ENCODE peak calls at places on chromosomes 12 and 14, in four cellular contexts. I is GM23248, Y is HCT116, O is PC-3. X is an unnamed sample.

GRCh38 chr12:112133418-112133817 is 8.1 kb downstream of the TRAFD1 start:
- DNase-seq in O (no peak), Y (no peak), I (no peak), X (no peak)

GRCh38 chr14:29475641-29476040 is 452.0 kb downstream of the PRKD1 start:
- DNase-seq in I (peak), Y (no peak), O (peak), X (no peak)

GRCh38 chr12:122116707-122117535 is 38.4 kb downstream of the MLXIP start:
- DNase-seq in I (no peak), O (no peak), Y (no peak), X (no peak)

GRCh38 chr12:30088259-30088995 is 304.7 kb upstream of the TMTC1 start:
- DNase-seq in I (no peak), Y (no peak), O (peak), X (no peak)

GRCh38 chr12:86376052-86376451 is 119.9 kb upstream of the MGAT4C start:
- DNase-seq in Y (peak), O (no peak), I (no peak), X (no peak)

GRCh38 chr12:26027401-26027800 is 68.9 kb downstream of the RASSF8 start:
- DNase-seq in Y (no peak), O (peak), I (no peak), X (no peak)

GRCh38 chr12:80939231-80939950 is 1.7 kb upstream of the LIN7A start:
- DNase-seq in O (no peak), I (no peak), Y (no peak), X (no peak)

GRCh38 chr12:72612171-72612570 is 340.0 kb downstream of the TRHDE start:
- DNase-seq in Y (no peak), I (no peak), O (no peak), X (no peak)

GRCh38 chr12:97275261-97276197 is 187.1 kb upstream of the RMST start:
- DNase-seq in O (no peak), I (no peak), Y (no peak), X (no peak)

GRCh38 chr12:39736406-39736805 is 116.8 kb upstream of the ABCD2 start:
- DNase-seq in Y (no peak), O (no peak), I (no peak), X (no peak)

GRCh38 chr14:70971588-70971987 is 64.3 kb downstream of the PCNX1 start:
- DNase-seq in Y (no peak), O (no peak), I (no peak), X (no peak)

GRCh38 chr14:72892103-72892878 is 1.6 kb downstream of the DPF3 start:
- DNase-seq in O (peak), I (peak), Y (no peak), X (peak)

GRCh38 chr12:85253823-85254222 is 26.2 kb upstream of the ALX1 start:
- DNase-seq in O (peak), Y (no peak), I (peak), X (no peak)

GRCh38 chr12:47782372-47782770 is 9.3 kb downstream of the SLC48A1 start:
- DNase-seq in O (no peak), I (no peak), Y (no peak), X (no peak)

GRCh38 chr14:75885829-75886228 is 96.0 kb downstream of the TGFB3 start:
- DNase-seq in I (peak), O (no peak), Y (no peak), X (peak)

GRCh38 chr14:34843011-34843554 is 32.1 kb downstream of the BAZ1A start:
- DNase-seq in Y (no peak), O (peak), I (peak), X (peak)

GRCh38 chr14:77097006-77097688 is 911 bp upstream of the CIPC start:
- DNase-seq in O (peak), Y (no peak), I (no peak), X (peak)

GRCh38 chr12:18146375-18146774 is 56.4 kb upstream of the RERGL start:
- DNase-seq in I (peak), O (peak), Y (no peak), X (no peak)

GRCh38 chr12:79373896-79374499 is 316.8 kb downstream of the PAWR start:
- DNase-seq in I (peak), Y (no peak), O (peak), X (no peak)

GRCh38 chr12:79689477-79690155 is 1.1 kb downstream of the PAWR start:
- DNase-seq in I (peak), O (peak), Y (no peak), X (no peak)

GRCh38 chr12:109719123-109720022 is 5.7 kb downstream of the FAM222A start:
- DNase-seq in Y (no peak), O (peak), I (no peak), X (no peak)

GRCh38 chr12:114306646-114307045 is 99.3 kb downstream of the TBX5 start:
- DNase-seq in Y (no peak), O (no peak), I (peak), X (peak)

GRCh38 chr14:98163285-98163741 is 1108.7 kb downstream of the BCL11B start:
- DNase-seq in Y (no peak), O (no peak), I (no peak), X (no peak)

GRCh38 chr12:91877022-91877421 is 268.6 kb downstream of the BTG1 start:
- DNase-seq in I (peak), Y (no peak), O (no peak), X (peak)

GRCh38 chr14:27148143-27148542 is 550.3 kb upstream of the NOVA1 start:
- DNase-seq in Y (no peak), I (no peak), O (no peak), X (no peak)

GRCh38 chr12:81759215-81759991 is at the start of gene PPFIA2:
- DNase-seq in Y (no peak), I (peak), O (no peak), X (peak)

GRCh38 chr14:21025374-21026151 is 702 bp upstream of the NDRG2 start:
- DNase-seq in Y (no peak), I (no peak), O (no peak), X (no peak)

GRCh38 chr14:32507029-32507984 is 178.2 kb downstream of the AKAP6 start:
- DNase-seq in I (peak), O (peak), Y (peak), X (peak)

GRCh38 chr12:34597548-34598351 is 575.5 kb downstream of the ALG10 start:
- DNase-seq in O (no peak), I (no peak), Y (no peak), X (no peak)

GRCh38 chr14:26808407-26808806 is 210.6 kb upstream of the NOVA1 start:
- DNase-seq in I (peak), O (peak), Y (no peak), X (peak)

GRCh38 chr12:106171117-106171750 is 32.5 kb upstream of the NUAK1 start:
- DNase-seq in Y (no peak), O (no peak), I (no peak), X (no peak)

GRCh38 chr12:119627019-119627643 is 33.6 kb downstream of the TMEM233 start:
- DNase-seq in I (no peak), O (no peak), Y (no peak), X (no peak)

GRCh38 chr12:119624971-119625370 is 31.4 kb downstream of the TMEM233 start:
- DNase-seq in Y (no peak), I (no peak), O (no peak), X (peak)

GRCh38 chr12:119620490-119620889 is 26.9 kb downstream of the TMEM233 start:
- DNase-seq in Y (no peak), O (no peak), I (no peak), X (no peak)

GRCh38 chr12:119627686-119628085 is 34.1 kb downstream of the TMEM233 start:
- DNase-seq in I (no peak), Y (no peak), O (no peak), X (no peak)

DNA sequence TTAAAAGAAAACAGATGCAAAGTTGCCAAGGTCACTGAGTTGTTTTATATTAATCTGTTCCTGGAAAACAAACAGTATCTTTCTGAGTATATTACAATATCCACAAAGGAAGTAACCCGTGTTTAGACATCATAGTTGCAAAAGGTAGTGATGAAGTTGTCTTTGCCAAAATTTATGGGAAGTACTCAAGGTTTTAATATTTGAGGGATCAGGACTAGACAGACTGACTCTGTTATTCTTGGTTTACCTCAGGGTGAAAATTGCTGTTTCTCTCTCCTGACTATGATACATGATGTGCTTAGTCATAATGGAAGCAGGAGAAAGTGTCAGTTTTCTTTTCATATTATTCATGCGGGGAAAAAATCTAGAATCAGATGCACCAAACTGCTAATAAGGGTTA is 28.3 kb downstream of the TMEM233 start:
- DNase-seq in I (peak), O (no peak), Y (no peak), X (peak)
- H3K4me2 ChIP-seq in I (no peak), O (no peak), Y (no peak), X (no peak)

DNA sequence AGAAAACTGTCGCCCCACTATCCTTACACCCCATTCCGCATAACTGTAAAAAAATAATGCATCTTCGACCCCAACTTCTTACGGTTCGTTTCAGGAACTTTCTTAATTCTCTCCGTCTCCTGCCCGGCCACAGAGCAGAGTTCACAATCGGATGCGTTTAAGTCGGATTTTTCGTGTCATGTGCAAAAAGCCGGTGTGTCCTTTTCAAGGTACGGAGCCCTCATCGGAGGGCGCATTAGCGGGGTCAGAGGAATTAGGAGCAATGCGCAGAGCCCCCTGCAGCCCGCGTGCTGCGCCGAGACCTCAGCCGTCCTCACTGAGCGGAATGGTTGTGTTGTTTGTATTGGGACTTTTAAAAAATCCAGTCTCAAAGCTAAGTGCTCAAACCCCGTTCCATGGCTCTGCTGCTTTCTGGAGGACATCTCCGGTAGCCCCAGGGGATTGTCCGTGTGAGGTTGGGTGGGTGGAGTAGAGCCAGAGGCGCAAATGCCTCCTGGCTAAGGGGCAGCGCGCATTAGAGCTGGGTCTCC is 3.8 kb upstream of the GSC start:
- DNase-seq in I (no peak), Y (no peak), O (no peak), X (no peak)
- TF ChIP-seq EZH2 in I (peak), Y (no peak), O (no peak), X (peak)

GRCh38 chr12:49945394-49946080 is 5.0 kb upstream of the AQP2 start:
- DNase-seq in I (peak), Y (peak), O (peak), X (peak)
- H3K4me3 ChIP-seq in I (peak), Y (no peak), O (no peak), X (peak)

GRCh38 chr12:131910302-131911110 is 16.1 kb downstream of the ULK1 start:
- DNase-seq in I (no peak), Y (no peak), O (peak), X (no peak)
- H3K4me2 ChIP-seq in I (no peak), Y (no peak), O (no peak), X (no peak)

DNA sequence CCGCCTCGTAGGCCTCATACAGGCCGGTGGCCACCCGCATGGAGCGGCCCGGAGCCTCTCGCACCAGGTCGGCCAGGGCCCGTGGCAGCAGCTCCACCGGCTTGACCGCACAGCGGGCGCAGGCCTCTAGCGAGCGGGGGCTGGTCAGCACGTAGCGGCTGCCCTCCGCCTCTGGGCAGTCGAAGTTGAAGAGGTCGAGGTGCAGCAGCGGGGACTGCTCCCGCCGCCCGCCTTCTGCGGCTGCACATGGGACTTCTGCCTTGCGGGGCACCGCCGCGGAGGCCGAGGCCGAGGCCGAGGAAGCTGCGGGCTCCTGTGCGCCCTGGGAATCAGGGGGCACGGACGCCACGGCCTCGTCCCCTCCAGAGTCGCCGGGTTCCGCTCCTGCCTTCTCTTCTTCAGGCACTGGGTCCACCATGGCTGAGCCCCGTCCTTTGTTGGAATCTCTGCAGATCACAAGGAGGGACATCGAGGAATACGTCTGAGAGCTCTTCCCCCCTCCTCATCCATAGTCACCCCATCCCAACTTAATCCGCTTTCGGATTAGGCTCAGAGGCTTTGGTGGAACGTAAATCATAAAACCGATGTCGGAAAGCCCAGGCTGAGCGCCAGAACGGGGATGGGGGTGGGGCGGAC is 1.3 kb downstream of the CCDC177 start:
- DNase-seq in O (no peak), I (peak), Y (no peak), X (no peak)
- TF ChIP-seq EZH2 in O (no peak), I (peak), Y (no peak), X (no peak)

GRCh38 chr12:23525450-23526072 is 423.9 kb downstream of the SOX5 start:
- DNase-seq in I (no peak), O (peak), Y (no peak), X (peak)
- H3K4me3 ChIP-seq in I (no peak), O (no peak), Y (no peak), X (no peak)

DNA sequence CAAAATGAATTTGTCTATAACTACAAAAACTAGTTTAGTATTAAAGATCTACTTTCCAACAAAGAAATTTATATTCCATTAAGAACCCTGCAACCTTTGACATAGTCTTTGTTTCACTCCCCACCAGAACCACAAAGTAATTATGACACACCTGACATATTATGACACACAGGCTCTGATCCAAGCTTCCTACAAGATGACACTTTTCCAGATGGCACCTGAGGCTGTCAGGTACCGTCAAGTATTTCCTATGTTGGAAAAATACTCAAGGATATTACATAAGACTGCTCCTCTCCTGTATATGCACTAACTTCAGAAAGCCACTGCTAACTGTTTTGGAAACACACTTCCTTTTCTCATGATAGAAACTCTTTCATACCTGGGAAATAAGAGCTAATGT is 38.9 kb downstream of the STXBP6 start:
- DNase-seq in O (no peak), I (no peak), Y (no peak), X (no peak)
- H3K4me2 ChIP-seq in O (no peak), I (no peak), Y (no peak), X (no peak)

GRCh38 chr12:69738351-69739286 is at the start of gene RAB3IP:
- DNase-seq in O (peak), I (peak), Y (peak), X (peak)
- TF ChIP-seq EZH2 in O (no peak), I (no peak), Y (no peak), X (no peak)

DNA sequence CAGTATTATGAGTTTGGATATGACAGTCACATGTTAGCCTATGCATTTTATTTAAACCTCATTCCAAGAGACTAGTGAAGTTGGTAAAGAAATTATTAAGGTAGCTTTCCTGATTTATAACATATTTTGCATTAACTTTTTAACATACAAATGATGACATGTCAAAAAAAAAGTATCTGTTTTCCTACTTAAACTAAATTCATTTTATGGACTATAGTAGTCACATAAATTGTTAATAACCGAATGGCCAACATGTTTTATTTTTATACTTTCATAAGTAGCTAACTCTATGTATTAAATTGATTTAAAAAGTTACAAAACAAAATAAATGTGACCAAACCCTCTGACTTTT is 14.7 kb downstream of the TAOK3 start:
- DNase-seq in I (no peak), Y (no peak), O (no peak), X (no peak)
- H3K4me3 ChIP-seq in I (peak), Y (no peak), O (no peak), X (no peak)

GRCh38 chr12:2682301-2683282 is 112.2 kb upstream of the FKBP4 start:
- DNase-seq in O (peak), Y (peak), I (peak), X (peak)

GRCh38 chr12:2686280-2686646 is 108.5 kb upstream of the FKBP4 start:
- DNase-seq in O (no peak), I (no peak), Y (no peak), X (no peak)

GRCh38 chr12:2681426-2682205 is 113.2 kb upstream of the FKBP4 start:
- DNase-seq in Y (no peak), O (no peak), I (no peak), X (no peak)

GRCh38 chr12:2680676-2681039 is 114.1 kb upstream of the FKBP4 start:
- DNase-seq in O (no peak), I (no peak), Y (no peak), X (no peak)

DNA sequence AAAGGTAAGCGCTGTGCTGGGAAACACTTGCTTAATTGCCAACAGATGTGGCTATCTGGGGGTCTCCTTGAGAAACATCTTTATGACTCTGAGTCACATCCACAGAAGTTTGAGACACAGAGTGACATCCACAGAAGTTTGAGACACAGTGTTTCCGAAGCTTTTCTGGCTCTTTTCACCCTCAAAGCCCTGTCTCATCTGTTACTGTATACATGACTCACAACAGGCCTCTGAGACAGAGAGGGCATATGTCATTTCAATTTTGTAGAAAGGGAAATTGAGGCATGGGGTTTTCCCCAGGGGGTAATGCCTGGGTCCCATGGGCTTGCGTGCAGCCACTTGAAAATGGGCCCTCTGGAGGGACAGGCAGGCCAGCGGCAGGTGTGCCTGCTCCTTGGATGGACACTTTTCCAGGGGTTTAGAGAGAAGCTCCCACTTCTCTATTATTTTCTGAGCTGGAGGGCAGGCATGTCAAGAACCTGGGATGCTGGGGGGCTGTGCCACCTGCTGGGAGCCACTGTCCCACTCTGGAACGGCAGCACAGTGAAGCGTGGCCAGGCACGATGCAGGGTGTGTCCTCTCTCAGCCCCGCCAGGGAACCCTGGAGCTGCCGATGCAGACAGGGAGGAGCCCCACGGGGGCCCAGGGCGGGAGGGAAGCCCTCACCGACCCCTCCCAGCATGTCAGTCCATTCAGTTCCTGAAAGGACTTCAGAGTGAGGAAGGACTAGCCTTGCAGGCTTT is 111.3 kb upstream of the FKBP4 start:
- DNase-seq in Y (no peak), I (peak), O (no peak), X (no peak)
- H3K4me2 ChIP-seq in Y (no peak), I (no peak), O (no peak), X (no peak)